ENCODE peak calls at places on chromosomes 3 and 15, in seven cellular contexts. K is prostate gland, E is SK-N-SH, B is GM23338, W is HL-60, R is Panc1, T is GM12891. C is an unnamed sample.

GRCh38 chr15:81332326-81332725 is 8.4 kb upstream of the STARD5 start:
- DNase-seq in K (no peak), E (no peak), B (no peak), W (no peak), R (no peak), T (no peak), C (no peak)

GRCh38 chr15:100672959-100673358 is 70.6 kb downstream of the ASB7 start:
- DNase-seq in K (no peak), E (peak), B (no peak), W (no peak), R (no peak), T (no peak), C (no peak)

GRCh38 chr3:167228135-167228534 is 152.0 kb downstream of the ZBBX start:
- DNase-seq in K (no peak), E (no peak), B (no peak), W (no peak), R (no peak), T (no peak), C (no peak)

GRCh38 chr3:171099911-171100310 is 73.4 kb upstream of the SLC2A2 start:
- DNase-seq in K (no peak), E (no peak), B (no peak), W (no peak), R (no peak), T (no peak), C (no peak)

GRCh38 chr3:32959370-32959769 is 7.9 kb downstream of the CCR4 start:
- DNase-seq in K (no peak), E (no peak), B (peak), W (no peak), R (no peak), T (no peak), C (no peak)

GRCh38 chr15:74593122-74593521 is 22.5 kb upstream of the CLK3 start:
- DNase-seq in K (no peak), E (no peak), B (no peak), W (no peak), R (no peak), T (no peak), C (peak)

GRCh38 chr3:57815034-57815433 is 58.9 kb downstream of the SLMAP start:
- DNase-seq in K (no peak), E (no peak), B (no peak), W (peak), R (no peak), T (no peak), C (no peak)

GRCh38 chr15:55998478-55998877 is 5.1 kb upstream of the NEDD4 start:
- DNase-seq in K (no peak), E (no peak), B (no peak), W (no peak), R (no peak), T (no peak), C (no peak)

GRCh38 chr3:193977622-193978021 is 158.3 kb upstream of the HES1 start:
- DNase-seq in K (no peak), E (no peak), B (no peak), W (peak), R (no peak), T (no peak), C (no peak)

GRCh38 chr3:168087539-168087938 is 8.2 kb downstream of the GOLIM4 start:
- DNase-seq in K (no peak), E (no peak), B (no peak), W (no peak), R (no peak), T (no peak), C (no peak)

GRCh38 chr3:30696901-30697300 is 90.5 kb downstream of the TGFBR2 start:
- DNase-seq in K (no peak), E (no peak), B (no peak), W (no peak), R (no peak), T (no peak), C (no peak)

GRCh38 chr15:77034620-77035467 is 36.1 kb downstream of the TSPAN3 start:
- DNase-seq in K (no peak), E (peak), B (peak), W (no peak), R (no peak), T (peak), C (no peak)

GRCh38 chr3:77038928-77039605 is 832 bp upstream of the ROBO2 start:
- DNase-seq in K (no peak), E (no peak), B (peak), W (no peak), R (no peak), T (no peak), C (no peak)

GRCh38 chr15:39691229-39691628 is 91.4 kb downstream of the FSIP1 start:
- DNase-seq in K (no peak), E (no peak), B (no peak), W (no peak), R (no peak), T (no peak), C (no peak)

GRCh38 chr15:93033434-93034045 is 55.5 kb downstream of the RGMA start:
- DNase-seq in K (no peak), E (peak), B (no peak), W (no peak), R (no peak), T (no peak), C (no peak)

GRCh38 chr3:194306109-194306686 is 44.9 kb downstream of the CPN2 start:
- DNase-seq in K (no peak), E (no peak), B (no peak), W (peak), R (no peak), T (no peak), C (no peak)

GRCh38 chr15:31202953-31203352 is 101.4 kb upstream of the TRPM1 start:
- DNase-seq in K (peak), E (no peak), B (no peak), W (no peak), R (no peak), T (no peak), C (no peak)

GRCh38 chr15:44584162-44584749 is 47.3 kb downstream of the EIF3J start:
- DNase-seq in K (no peak), E (peak), B (peak), W (peak), R (peak), T (no peak), C (peak)

GRCh38 chr3:69092030-69092513 is 7.3 kb downstream of the ARL6IP5 start:
- DNase-seq in K (peak), E (no peak), B (no peak), W (peak), R (no peak), T (no peak), C (no peak)

GRCh38 chr3:46846624-46847542 is 16.4 kb downstream of the MYL3 start:
- DNase-seq in K (no peak), E (no peak), B (no peak), W (no peak), R (no peak), T (no peak), C (no peak)

GRCh38 chr15:65083262-65083701 is 6.7 kb downstream of the KBTBD13 start:
- DNase-seq in K (no peak), E (no peak), B (peak), W (no peak), R (no peak), T (no peak), C (no peak)

DNA sequence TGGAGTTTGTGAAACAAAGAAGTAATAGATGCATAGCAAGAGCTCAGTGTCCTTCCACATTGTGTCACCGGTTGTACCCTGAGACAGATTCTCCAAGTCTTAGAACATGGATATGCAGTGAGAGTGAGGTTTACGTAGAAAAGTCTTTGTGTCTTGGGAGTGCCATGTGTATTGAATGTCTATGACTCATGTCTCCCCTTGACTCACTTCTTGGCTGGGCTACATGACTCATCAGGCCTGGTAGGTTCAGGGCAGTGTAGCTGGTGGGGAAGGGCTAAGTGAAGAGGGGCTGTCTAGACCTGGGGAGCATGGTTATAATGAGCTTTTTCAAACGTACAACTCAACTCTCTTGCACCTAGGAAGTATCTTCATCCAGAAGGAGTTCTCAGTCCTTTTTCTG is 167.4 kb downstream of the GAP43 start:
- DNase-seq in K (no peak), E (peak), B (no peak), W (no peak), R (peak), T (no peak), C (peak)
- TF ChIP-seq POLR2AphosphoS5 in K (no peak), E (peak), B (no peak), W (no peak), R (no peak), T (no peak), C (no peak)

GRCh38 chr15:28208583-28208982 is 109.5 kb upstream of the OCA2 start:
- DNase-seq in K (no peak), E (no peak), B (no peak), W (no peak), R (no peak), T (no peak), C (no peak)
- TF ChIP-seq POLR2AphosphoS5 in K (no peak), E (no peak), B (no peak), W (no peak), R (no peak), T (no peak), C (no peak)

GRCh38 chr3:28859897-28860296 is 421.0 kb upstream of the RBMS3 start:
- DNase-seq in K (no peak), E (no peak), B (no peak), W (no peak), R (no peak), T (no peak), C (no peak)
- TF ChIP-seq POLR2AphosphoS5 in K (no peak), E (no peak), B (no peak), W (no peak), R (no peak), T (no peak), C (no peak)

GRCh38 chr3:141412936-141413354 is 44.6 kb downstream of the ZBTB38 start:
- DNase-seq in K (peak), E (no peak), B (no peak), W (no peak), R (no peak), T (no peak), C (peak)
- TF ChIP-seq POLR2AphosphoS5 in K (peak), E (no peak), B (no peak), W (no peak), R (no peak), T (no peak), C (peak)

DNA sequence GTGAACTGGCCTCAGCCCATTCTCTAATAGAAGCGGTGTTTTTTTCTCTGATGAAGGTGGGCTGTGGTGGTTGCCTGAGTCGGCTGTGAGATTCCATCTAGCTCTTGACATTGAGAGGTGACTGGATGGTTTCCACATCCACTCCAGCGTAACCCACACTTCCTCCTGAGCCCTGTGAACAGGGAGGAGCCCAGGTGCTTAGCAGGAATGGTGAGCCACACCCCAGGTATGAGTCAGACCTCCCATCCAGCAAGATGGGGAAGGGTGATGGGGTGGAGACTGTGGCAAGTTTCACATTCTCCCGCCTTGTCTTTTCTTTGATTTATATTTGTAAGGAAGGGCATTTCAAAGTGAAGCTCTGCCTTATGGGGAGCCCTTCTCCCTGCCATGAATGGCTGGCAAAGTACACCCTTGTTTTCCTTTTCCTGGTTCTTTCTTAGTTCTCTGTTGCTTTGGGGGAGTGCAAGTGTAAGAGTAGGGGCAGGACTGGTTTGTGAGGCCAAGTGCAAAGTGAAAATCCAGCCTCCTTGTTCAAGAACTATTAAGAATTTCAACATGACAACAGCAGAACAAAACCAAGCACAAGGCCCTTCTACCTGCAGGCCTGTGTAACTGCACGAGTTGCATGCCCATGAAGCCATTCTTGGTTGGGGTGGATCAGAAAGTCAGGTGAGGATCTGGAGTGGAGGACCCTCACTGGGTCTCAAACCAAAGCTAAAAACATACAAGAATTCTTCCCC is 4.6 kb upstream of the TPRG1 start:
- DNase-seq in K (no peak), E (no peak), B (peak), W (no peak), R (no peak), T (no peak), C (no peak)
- TF ChIP-seq POLR2AphosphoS5 in K (no peak), E (no peak), B (no peak), W (no peak), R (no peak), T (no peak), C (no peak)

GRCh38 chr15:95495033-95495541 is 835.4 kb upstream of the NR2F2 start:
- DNase-seq in K (peak), E (no peak), B (no peak), W (no peak), R (no peak), T (no peak), C (no peak)
- TF ChIP-seq POLR2AphosphoS5 in K (no peak), E (no peak), B (no peak), W (no peak), R (no peak), T (no peak), C (no peak)

GRCh38 chr3:39208463-39209055 is 16.2 kb upstream of the XIRP1 start:
- DNase-seq in K (no peak), E (peak), B (peak), W (peak), R (peak), T (no peak), C (peak)
- TF ChIP-seq POLR2AphosphoS5 in K (peak), E (no peak), B (no peak), W (no peak), R (no peak), T (no peak), C (no peak)

DNA sequence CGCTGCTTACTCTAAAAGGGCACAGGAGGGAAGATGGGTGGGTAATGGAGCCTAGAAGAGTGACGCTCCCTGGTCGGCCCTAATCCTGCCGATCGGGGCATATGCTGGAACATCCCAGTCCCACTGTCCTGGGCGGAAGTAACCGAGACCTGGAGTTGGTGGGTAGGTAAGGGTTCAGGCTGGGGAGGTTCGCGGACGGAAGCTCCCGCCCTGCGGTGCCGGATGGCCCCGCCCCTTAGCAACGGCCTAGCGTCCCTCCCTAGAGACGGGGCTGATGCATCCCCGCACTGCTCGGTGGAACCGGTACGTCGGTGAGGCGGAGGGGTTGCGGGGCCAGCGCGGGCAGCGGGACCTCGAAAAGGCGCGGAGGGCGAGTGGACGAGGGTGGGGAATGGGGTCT is 1.5 kb downstream of the DNAH1 start:
- DNase-seq in K (no peak), E (peak), B (peak), W (no peak), R (no peak), T (peak), C (no peak)
- TF ChIP-seq POLR2AphosphoS5 in K (no peak), E (peak), B (peak), W (no peak), R (no peak), T (no peak), C (no peak)

GRCh38 chr3:16262195-16262594 is 2.5 kb downstream of the DPH3 start:
- DNase-seq in K (no peak), E (no peak), B (no peak), W (no peak), R (no peak), T (no peak), C (no peak)
- TF ChIP-seq POLR2AphosphoS5 in K (no peak), E (no peak), B (no peak), W (no peak), R (no peak), T (no peak), C (no peak)

GRCh38 chr3:189260556-189261493 is 89.1 kb downstream of the TPRG1 start:
- DNase-seq in K (no peak), E (no peak), B (no peak), W (no peak), R (no peak), T (no peak), C (no peak)
- TF ChIP-seq POLR2AphosphoS5 in K (peak), E (no peak), B (no peak), W (no peak), R (no peak), T (no peak), C (no peak)